ENCODE peak calls at places on chromosomes 13 and 19, in four cellular contexts. One of them, this sample, is unnamed.

GRCh38 chr13:58300974-58301681 is 669.6 kb downstream of the PCDH17 start:
- DNase-seq in GM12891: no peak
- DNase-seq in breast epithelium: no peak
- DNase-seq in prostate gland: no peak
- DNase-seq in this sample: no peak

GRCh38 chr13:114019367-114019766 is 45.5 kb upstream of the C13orf46 start:
- DNase-seq in GM12891: peak; percentile 67
- DNase-seq in breast epithelium: no peak
- DNase-seq in prostate gland: no peak
- DNase-seq in this sample: no peak

GRCh38 chr19:55355213-55355821 is 798 bp upstream of the COX6B2 start:
- DNase-seq in GM12891: no peak
- DNase-seq in breast epithelium: no peak
- DNase-seq in prostate gland: no peak
- DNase-seq in this sample: no peak

GRCh38 chr19:3586707-3587346 is 1.5 kb downstream of the GIPC3 start:
- DNase-seq in GM12891: no peak
- DNase-seq in breast epithelium: no peak
- DNase-seq in prostate gland: no peak
- DNase-seq in this sample: no peak

GRCh38 chr19:18417250-18418033 is 1.8 kb upstream of the SSBP4 start:
- DNase-seq in GM12891: no peak
- DNase-seq in breast epithelium: no peak
- DNase-seq in prostate gland: no peak
- DNase-seq in this sample: no peak

GRCh38 chr19:49200238-49200862 is 42.8 kb downstream of the TRPM4 start:
- DNase-seq in GM12891: no peak
- DNase-seq in breast epithelium: no peak
- DNase-seq in prostate gland: no peak
- DNase-seq in this sample: no peak

GRCh38 chr19:40348961-40349507 is 539 bp downstream of the PLD3 start:
- DNase-seq in GM12891: no peak
- DNase-seq in breast epithelium: no peak
- DNase-seq in prostate gland: no peak
- DNase-seq in this sample: no peak

GRCh38 chr13:97122381-97122996 is 99.6 kb upstream of the MBNL2 start:
- DNase-seq in GM12891: no peak
- DNase-seq in breast epithelium: no peak
- DNase-seq in prostate gland: no peak
- DNase-seq in this sample: no peak

GRCh38 chr13:39586142-39586541 is 16.9 kb downstream of the LHFPL6 start:
- DNase-seq in GM12891: no peak
- DNase-seq in breast epithelium: no peak
- DNase-seq in prostate gland: no peak
- DNase-seq in this sample: no peak

GRCh38 chr13:26062853-26063444 is 11.1 kb upstream of the SHISA2 start:
- DNase-seq in GM12891: no peak
- DNase-seq in breast epithelium: no peak
- DNase-seq in prostate gland: peak; percentile 43
- DNase-seq in this sample: peak; percentile 50

GRCh38 chr13:94330552-94331071 is 148.9 kb downstream of the DCT start:
- DNase-seq in GM12891: no peak
- DNase-seq in breast epithelium: no peak
- DNase-seq in prostate gland: no peak
- DNase-seq in this sample: no peak

GRCh38 chr19:36009220-36009619 is 607 bp upstream of the SYNE4 start:
- DNase-seq in GM12891: peak; percentile 60
- DNase-seq in breast epithelium: peak; percentile 69
- DNase-seq in prostate gland: peak; percentile 55
- DNase-seq in this sample: no peak
- TF ChIP-seq POLR2AphosphoS5 in GM12891: no peak
- TF ChIP-seq POLR2AphosphoS5 in breast epithelium: no peak
- TF ChIP-seq POLR2AphosphoS5 in prostate gland: no peak
- TF ChIP-seq POLR2AphosphoS5 in this sample: no peak

GRCh38 chr19:1592755-1593628 is at the start of gene MBD3:
- DNase-seq in GM12891: peak; percentile 94
- DNase-seq in breast epithelium: peak; percentile 93
- DNase-seq in prostate gland: peak; percentile 92
- DNase-seq in this sample: peak; percentile 20
- TF ChIP-seq POLR2AphosphoS5 in GM12891: no peak
- TF ChIP-seq POLR2AphosphoS5 in breast epithelium: no peak
- TF ChIP-seq POLR2AphosphoS5 in prostate gland: peak; percentile 89
- TF ChIP-seq POLR2AphosphoS5 in this sample: peak; percentile 94

GRCh38 chr13:51793570-51794273 is 10.2 kb downstream of the DHRS12 start:
- DNase-seq in GM12891: no peak
- DNase-seq in breast epithelium: no peak
- DNase-seq in prostate gland: no peak
- DNase-seq in this sample: no peak
- TF ChIP-seq POLR2AphosphoS5 in GM12891: no peak
- TF ChIP-seq POLR2AphosphoS5 in breast epithelium: no peak
- TF ChIP-seq POLR2AphosphoS5 in prostate gland: no peak
- TF ChIP-seq POLR2AphosphoS5 in this sample: no peak

DNA sequence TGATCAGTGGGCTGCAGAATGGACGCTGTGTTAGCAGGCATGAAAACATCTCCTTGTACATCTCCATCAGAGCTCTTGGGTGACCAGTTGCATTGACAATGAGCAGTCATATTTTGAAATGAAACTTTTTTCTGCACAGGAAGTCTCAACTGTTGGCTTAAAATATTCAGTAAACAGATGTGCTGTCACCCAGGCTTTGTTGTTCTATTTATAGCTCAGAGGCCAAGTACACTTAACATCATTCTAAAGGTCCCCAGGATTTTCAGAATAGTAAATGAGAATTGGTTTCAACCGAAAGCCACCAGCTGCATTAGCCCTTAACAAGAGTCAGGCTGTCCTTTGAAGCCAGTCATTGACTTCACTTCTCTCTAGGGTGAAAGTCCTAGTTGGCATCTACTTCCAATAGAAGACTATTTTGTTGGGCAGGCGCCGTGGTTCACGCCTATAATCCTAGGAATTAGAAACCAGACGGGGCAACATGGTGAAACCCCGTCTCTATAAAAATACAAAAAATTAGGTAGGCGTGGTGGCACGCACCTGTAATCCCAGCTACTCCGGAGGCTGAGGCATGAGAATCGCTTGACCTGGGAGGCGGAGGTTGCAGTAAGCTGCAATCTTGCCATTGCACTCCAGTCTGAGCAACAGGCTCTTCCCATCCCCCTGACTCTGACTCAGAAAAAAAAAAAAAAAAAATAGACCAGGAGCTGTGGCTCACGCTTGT is 7.9 kb upstream of the PDE4A start:
- DNase-seq in GM12891: no peak
- DNase-seq in breast epithelium: no peak
- DNase-seq in prostate gland: no peak
- DNase-seq in this sample: no peak
- TF ChIP-seq POLR2AphosphoS5 in GM12891: no peak
- TF ChIP-seq POLR2AphosphoS5 in breast epithelium: no peak
- TF ChIP-seq POLR2AphosphoS5 in prostate gland: no peak
- TF ChIP-seq POLR2AphosphoS5 in this sample: no peak

DNA sequence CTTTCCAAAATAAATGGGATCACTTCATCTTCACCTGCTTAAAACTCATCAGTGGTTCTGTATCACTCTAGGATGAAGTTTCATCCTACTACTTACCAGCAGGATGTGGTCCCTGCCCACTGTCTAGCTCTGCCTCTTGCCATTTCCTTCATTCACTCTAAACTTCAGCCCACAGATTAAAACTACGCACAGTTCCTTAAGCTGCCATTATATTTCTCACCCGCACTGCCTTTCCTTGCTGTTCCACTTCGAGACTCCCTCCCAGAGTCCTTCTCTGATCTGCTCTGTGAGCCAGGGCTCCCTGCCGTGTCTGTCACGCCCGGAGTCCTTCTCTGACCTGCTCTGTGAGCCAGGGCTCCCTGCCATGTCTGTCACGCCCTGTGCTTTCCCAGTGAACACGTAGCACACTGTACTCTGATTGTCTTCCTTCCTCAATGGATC is 52.0 kb upstream of the NPAS1 start:
- DNase-seq in GM12891: no peak
- DNase-seq in breast epithelium: no peak
- DNase-seq in prostate gland: peak; percentile 75
- DNase-seq in this sample: no peak
- TF ChIP-seq POLR2AphosphoS5 in GM12891: no peak
- TF ChIP-seq POLR2AphosphoS5 in breast epithelium: no peak
- TF ChIP-seq POLR2AphosphoS5 in prostate gland: peak; percentile 86
- TF ChIP-seq POLR2AphosphoS5 in this sample: no peak

GRCh38 chr13:38369058-38369457 is 19.4 kb downstream of the UFM1 start:
- DNase-seq in GM12891: no peak
- DNase-seq in breast epithelium: no peak
- DNase-seq in prostate gland: no peak
- DNase-seq in this sample: no peak
- TF ChIP-seq POLR2AphosphoS5 in GM12891: no peak
- TF ChIP-seq POLR2AphosphoS5 in breast epithelium: no peak
- TF ChIP-seq POLR2AphosphoS5 in prostate gland: no peak
- TF ChIP-seq POLR2AphosphoS5 in this sample: no peak

GRCh38 chr19:46844067-46844489 is 6.6 kb downstream of the AP2S1 start:
- DNase-seq in GM12891: no peak
- DNase-seq in breast epithelium: no peak
- DNase-seq in prostate gland: no peak
- DNase-seq in this sample: no peak

GRCh38 chr19:46840157-46840942 is 10.3 kb downstream of the AP2S1 start:
- DNase-seq in GM12891: peak; percentile 54
- DNase-seq in breast epithelium: no peak
- DNase-seq in prostate gland: no peak
- DNase-seq in this sample: no peak

GRCh38 chr19:46842791-46843190 is 7.9 kb downstream of the AP2S1 start:
- DNase-seq in GM12891: no peak
- DNase-seq in breast epithelium: no peak
- DNase-seq in prostate gland: no peak
- DNase-seq in this sample: no peak

GRCh38 chr19:46839752-46840151 is 10.9 kb downstream of the AP2S1 start:
- DNase-seq in GM12891: no peak
- DNase-seq in breast epithelium: no peak
- DNase-seq in prostate gland: no peak
- DNase-seq in this sample: no peak

GRCh38 chr19:46841458-46842083 is 9.1 kb downstream of the AP2S1 start:
- DNase-seq in GM12891: no peak
- DNase-seq in breast epithelium: no peak
- DNase-seq in prostate gland: peak; percentile 67
- DNase-seq in this sample: no peak
- TF ChIP-seq POLR2AphosphoS5 in GM12891: no peak
- TF ChIP-seq POLR2AphosphoS5 in breast epithelium: no peak
- TF ChIP-seq POLR2AphosphoS5 in prostate gland: peak; percentile 63
- TF ChIP-seq POLR2AphosphoS5 in this sample: no peak

GRCh38 chr19:38003427-38004099 is 96.6 kb downstream of the SIPA1L3 start:
- DNase-seq in GM12891: no peak
- DNase-seq in breast epithelium: peak; percentile 82
- DNase-seq in prostate gland: peak; percentile 88
- DNase-seq in this sample: no peak
- TF ChIP-seq POLR2AphosphoS5 in GM12891: no peak
- TF ChIP-seq POLR2AphosphoS5 in breast epithelium: peak; percentile 13
- TF ChIP-seq POLR2AphosphoS5 in prostate gland: peak; percentile 71
- TF ChIP-seq POLR2AphosphoS5 in this sample: no peak

GRCh38 chr19:15010497-15011255 is 31.0 kb upstream of the SLC1A6 start:
- DNase-seq in GM12891: no peak
- DNase-seq in breast epithelium: no peak
- DNase-seq in prostate gland: no peak
- DNase-seq in this sample: no peak

DNA sequence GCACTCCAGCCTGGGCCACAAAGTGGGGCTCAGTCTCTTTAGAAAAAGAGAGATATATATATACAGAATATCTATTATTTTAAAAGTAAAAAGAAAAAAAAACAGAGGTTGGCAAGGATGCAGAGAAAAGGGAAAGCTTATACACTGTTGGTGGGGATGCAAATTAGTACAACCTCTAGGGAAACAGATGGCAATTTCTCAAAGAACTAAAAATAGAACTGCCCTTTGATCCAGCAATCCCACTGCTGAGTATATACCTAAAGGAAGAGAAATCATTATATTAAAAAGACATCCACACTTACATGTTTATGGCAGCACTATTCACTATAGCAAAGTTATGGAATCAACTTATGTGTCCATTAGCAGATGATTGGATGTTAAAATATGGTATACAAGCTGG is 28.6 kb upstream of the SLC1A6 start:
- DNase-seq in GM12891: no peak
- DNase-seq in breast epithelium: no peak
- DNase-seq in prostate gland: no peak
- DNase-seq in this sample: no peak
- TF ChIP-seq POLR2AphosphoS5 in GM12891: no peak
- TF ChIP-seq POLR2AphosphoS5 in breast epithelium: no peak
- TF ChIP-seq POLR2AphosphoS5 in prostate gland: no peak
- TF ChIP-seq POLR2AphosphoS5 in this sample: no peak